ENCODE peak calls at places on chromosome 16, in seven cellular contexts. H is H1; M is Caki2; T is CD4-positive, alpha-beta T cell; L is stimulated activated CD8-positive, alpha-beta memory T cell treated with anti-CD3 and anti-CD28 coated beads, Interleukin-4, amount 100 ng/mL, for 4 hours; O is activated CD4-positive, alpha-beta T cell treated with anti-CD3 and anti-CD28 coated beads, Interleukin-2, amount 50 U/mL, for 48 hours; D is colonic mucosa. Y is an unnamed sample.

GRCh38 chr16:87729266-87729954 is 36.4 kb downstream of the KLHDC4 start:
- DNase-seq in H (no peak), T (no peak), L (no peak), M (no peak), D (no peak), O (no peak), Y (no peak)

GRCh38 chr16:81366316-81366932 is 51.7 kb downstream of the GAN start:
- DNase-seq in L (no peak), H (no peak), T (no peak), M (peak), O (no peak), D (no peak), Y (no peak)

GRCh38 chr16:86628614-86629013 is 50.3 kb downstream of the FOXL1 start:
- DNase-seq in M (no peak), T (no peak), D (no peak), L (no peak), O (no peak), H (no peak), Y (no peak)

GRCh38 chr16:736936-737481 is 3.8 kb downstream of the CIAO3 start:
- DNase-seq in H (no peak), O (no peak), L (no peak), D (no peak), T (no peak), M (no peak), Y (no peak)

GRCh38 chr16:5158494-5158893 is 60.9 kb upstream of the EEF2KMT start:
- DNase-seq in H (no peak), D (no peak), L (no peak), T (no peak), O (no peak), M (no peak), Y (no peak)

GRCh38 chr16:25005445-25006306 is 9.5 kb downstream of the ARHGAP17 start:
- DNase-seq in M (no peak), T (no peak), O (no peak), D (no peak), H (no peak), L (no peak), Y (no peak)

GRCh38 chr16:49562228-49562627 is 188.6 kb downstream of the C16orf78 start:
- DNase-seq in L (no peak), T (no peak), O (no peak), D (no peak), M (no peak), H (no peak), Y (no peak)

GRCh38 chr16:69481901-69482341 is 57.5 kb downstream of the CYB5B start:
- DNase-seq in O (no peak), M (no peak), H (no peak), L (no peak), T (no peak), D (peak), Y (no peak)

GRCh38 chr16:70269471-70269870 is 17.7 kb upstream of the EXOSC6 start:
- DNase-seq in L (no peak), H (no peak), T (no peak), M (no peak), D (no peak), O (no peak), Y (no peak)

GRCh38 chr16:28063047-28063521 is 430 bp downstream of the GSG1L start:
- DNase-seq in H (peak), T (no peak), D (no peak), O (peak), M (no peak), L (no peak), Y (no peak)

GRCh38 chr16:86010680-86011141 is 111.7 kb downstream of the IRF8 start:
- DNase-seq in H (no peak), L (no peak), O (no peak), D (no peak), M (no peak), T (no peak), Y (no peak)

GRCh38 chr16:64455275-64455674 is 666.6 kb downstream of the CDH11 start:
- DNase-seq in H (no peak), M (peak), O (no peak), T (no peak), D (no peak), L (no peak), Y (no peak)

GRCh38 chr16:67877064-67877463 is 4.2 kb downstream of the EDC4 start:
- DNase-seq in M (no peak), H (no peak), D (no peak), O (no peak), T (no peak), L (no peak), Y (no peak)

Y was measured in iPS DF 6.9.